ENCODE peak calls at places on chromosomes 11 and 22, in five cellular contexts. V is mesenchymal stem cell, W is H9, T is IMR-90, P is H1. Y is an unnamed sample.

GRCh38 chr22:50184004-50184461 is 1.7 kb upstream of the TRABD start:
- DNase-seq in V (no peak), W (no peak), T (peak), P (no peak), Y (no peak)

GRCh38 chr11:32259641-32260081 is 168.8 kb downstream of the RCN1 start:
- DNase-seq in V (peak), W (no peak), T (peak), P (no peak), Y (no peak)

GRCh38 chr11:60345489-60345888 is 18.4 kb downstream of the MS4A6E start:
- DNase-seq in V (peak), W (peak), T (no peak), P (peak), Y (no peak)

GRCh38 chr11:11982975-11983374 is 25.5 kb downstream of the DKK3 start:
- DNase-seq in V (no peak), W (no peak), T (peak), P (no peak), Y (no peak)

GRCh38 chr11:113555071-113555739 is 80.0 kb upstream of the DRD2 start:
- DNase-seq in V (peak), W (no peak), T (no peak), P (no peak), Y (no peak)

GRCh38 chr11:30281476-30282288 is 41.2 kb upstream of the ARL14EP start:
- DNase-seq in V (no peak), W (no peak), T (no peak), P (no peak), Y (no peak)

GRCh38 chr11:47355283-47356128 is 3.0 kb upstream of the MYBPC3 start:
- DNase-seq in V (peak), W (peak), T (peak), P (peak), Y (peak)

GRCh38 chr11:119470316-119471266 is 47.6 kb upstream of the THY1 start:
- DNase-seq in V (peak), W (peak), T (peak), P (no peak), Y (no peak)

GRCh38 chr11:73072935-73073481 is 69.1 kb downstream of the FCHSD2 start:
- DNase-seq in V (peak), W (no peak), T (peak), P (no peak), Y (no peak)

DNA sequence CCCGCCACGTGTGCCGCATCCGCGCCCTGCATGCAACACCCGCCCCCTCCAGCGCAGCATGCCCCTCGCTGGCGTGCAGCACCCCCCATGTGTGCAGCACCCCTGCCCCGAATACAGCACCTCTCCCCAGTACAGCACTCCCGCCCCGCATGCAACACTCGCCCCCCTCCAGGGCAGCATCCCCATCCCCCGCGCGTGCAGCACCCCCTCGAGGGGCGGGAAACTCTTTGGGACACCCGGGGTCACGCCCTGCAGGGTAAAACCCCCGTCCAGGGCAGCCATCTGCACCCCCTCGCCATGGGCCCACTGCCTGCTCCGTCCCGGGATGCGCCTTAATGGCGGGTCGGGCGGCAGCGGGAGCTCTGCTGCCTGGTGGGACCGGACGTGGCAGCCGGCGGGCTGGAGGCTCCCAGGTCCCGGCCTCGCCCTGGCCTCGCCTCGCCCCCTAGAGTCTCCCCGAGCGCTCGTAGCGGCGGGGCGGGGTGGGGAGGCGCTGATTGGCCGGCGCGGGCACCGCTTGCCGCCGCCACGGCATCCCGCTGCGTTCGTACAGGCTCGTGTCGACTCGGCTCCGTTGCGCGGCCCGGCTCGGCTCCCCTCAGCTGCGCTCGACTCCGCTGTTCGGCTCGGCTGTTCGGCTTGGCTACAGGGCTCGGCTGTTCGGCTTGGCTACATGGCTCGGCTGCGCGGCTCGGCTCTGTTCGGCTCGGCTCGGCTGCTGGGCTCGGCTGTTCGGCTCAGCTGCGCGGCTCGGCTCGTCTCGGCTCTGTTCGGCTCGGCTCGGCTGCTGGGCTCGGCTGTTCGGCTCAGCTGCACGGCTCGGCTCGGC is 417 bp upstream of the BRSK2 start:
- DNase-seq in V (peak), W (peak), T (peak), P (peak), Y (peak)
- H3K27ac ChIP-seq in V (no peak), W (no peak), T (peak), P (no peak), Y (peak)

GRCh38 chr11:76863196-76863777 is 2.6 kb downstream of the ACER3 start:
- DNase-seq in V (no peak), W (no peak), T (no peak), P (no peak), Y (no peak)
- H3K4ac ChIP-seq in V (no peak), W (no peak), T (no peak), P (no peak), Y (no peak)

GRCh38 chr11:77085652-77086051 is 17.0 kb upstream of the OMP start:
- DNase-seq in V (no peak), W (no peak), T (no peak), P (no peak), Y (no peak)

GRCh38 chr11:77087723-77088225 is 14.9 kb upstream of the OMP start:
- DNase-seq in V (no peak), W (no peak), T (no peak), P (no peak), Y (no peak)

GRCh38 chr11:77088236-77089003 is 14.2 kb upstream of the OMP start:
- DNase-seq in V (no peak), W (no peak), T (no peak), P (no peak), Y (no peak)

GRCh38 chr11:77084581-77085191 is 17.9 kb downstream of the CAPN5 start:
- DNase-seq in V (no peak), W (no peak), T (no peak), P (no peak), Y (no peak)

GRCh38 chr11:77086521-77087472 is 15.8 kb upstream of the OMP start:
- DNase-seq in V (no peak), W (no peak), T (no peak), P (no peak), Y (no peak)
- H3K27ac ChIP-seq in V (no peak), W (no peak), T (no peak), P (no peak), Y (no peak)

DNA sequence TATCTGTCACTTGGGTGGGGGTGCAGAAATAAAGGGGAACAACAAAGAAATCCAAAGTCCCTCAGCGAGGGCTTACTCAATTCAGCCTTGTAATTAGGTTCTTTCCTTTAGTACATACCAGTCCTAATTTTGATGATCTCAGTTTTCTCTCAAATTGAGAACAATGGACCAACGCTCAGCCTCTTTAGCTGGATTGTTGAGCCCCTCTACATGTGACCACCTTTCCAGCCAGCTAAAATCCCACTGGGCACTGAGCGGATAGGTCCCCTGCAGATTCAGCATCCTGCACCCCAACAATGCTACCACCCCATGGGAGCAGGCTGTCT is 11.4 kb downstream of the TMEM184B start:
- DNase-seq in V (no peak), W (no peak), T (no peak), P (no peak), Y (no peak)
- H3K4ac ChIP-seq in V (no peak), W (no peak), T (no peak), P (no peak), Y (no peak)

GRCh38 chr22:30565341-30565740 is 9.1 kb downstream of the GAL3ST1 start:
- DNase-seq in V (no peak), W (no peak), T (peak), P (no peak), Y (no peak)
- H3K27ac ChIP-seq in V (no peak), W (no peak), T (no peak), P (no peak), Y (no peak)

GRCh38 chr11:62508336-62509058 is 38.1 kb downstream of the AHNAK start:
- DNase-seq in V (peak), W (peak), T (peak), P (peak), Y (peak)

GRCh38 chr11:62505112-62505783 is 41.4 kb downstream of the AHNAK start:
- DNase-seq in V (no peak), W (peak), T (no peak), P (no peak), Y (peak)

GRCh38 chr11:62505784-62506145 is 40.8 kb downstream of the AHNAK start:
- DNase-seq in V (no peak), W (no peak), T (no peak), P (no peak), Y (no peak)

GRCh38 chr11:62507023-62507422 is 39.6 kb downstream of the AHNAK start:
- DNase-seq in V (no peak), W (no peak), T (no peak), P (no peak), Y (no peak)

GRCh38 chr11:62506413-62506940 is 40.1 kb downstream of the AHNAK start:
- DNase-seq in V (no peak), W (no peak), T (no peak), P (no peak), Y (no peak)
- H3K4ac ChIP-seq in V (no peak), W (no peak), T (no peak), P (no peak), Y (no peak)

GRCh38 chr22:25100972-25101371 is 98.7 kb upstream of the CRYBB3 start:
- DNase-seq in V (no peak), W (no peak), T (no peak), P (no peak), Y (no peak)
- H3K27ac ChIP-seq in V (no peak), W (no peak), T (no peak), P (no peak), Y (no peak)

GRCh38 chr11:110373061-110373702 is 56.6 kb upstream of the FDX1 start:
- DNase-seq in V (peak), W (no peak), T (peak), P (no peak), Y (no peak)
- H3K4ac ChIP-seq in V (no peak), W (no peak), T (peak), P (no peak), Y (no peak)

Y was measured in neuronal stem cell.